ENCODE peak calls at places on chromosome 1, in ten cellular contexts. U, N, G, V, O, L, W, A, J and Y are unnamed samples.

GRCh38 chr1:173301507-173301906 is 94.4 kb upstream of the TNFSF4 start:
- DNase-seq in U (no peak), N (no peak), G (no peak), V (no peak), O (no peak), L (no peak), W (no peak), A (no peak), J (no peak), Y (no peak)

GRCh38 chr1:109559995-109560394 is 11.6 kb downstream of the GNAI3 start:
- DNase-seq in U (no peak), N (no peak), G (no peak), V (no peak), O (no peak), L (no peak), W (no peak), A (no peak), J (no peak), Y (no peak)

GRCh38 chr1:196302981-196303380 is 305.3 kb downstream of the KCNT2 start:
- DNase-seq in U (no peak), N (no peak), G (no peak), V (no peak), O (no peak), L (no peak), W (no peak), A (no peak), J (no peak), Y (no peak)

GRCh38 chr1:194071200-194071599 is 884.8 kb upstream of the B3GALT2 start:
- DNase-seq in U (no peak), N (no peak), G (no peak), V (no peak), O (no peak), L (no peak), W (no peak), A (no peak), J (no peak), Y (no peak)

GRCh38 chr1:1225913-1226312 is 5.9 kb downstream of the SDF4 start:
- DNase-seq in U (no peak), N (no peak), G (no peak), V (no peak), O (no peak), L (no peak), W (no peak), A (no peak), J (no peak), Y (no peak)

GRCh38 chr1:156073740-156074139 is 8.5 kb downstream of the MEX3A start:
- DNase-seq in U (no peak), N (no peak), G (no peak), V (no peak), O (no peak), L (no peak), W (no peak), A (no peak), J (no peak), Y (no peak)

GRCh38 chr1:185973645-185974044 is 239.5 kb downstream of the HMCN1 start:
- DNase-seq in U (no peak), N (no peak), G (no peak), V (no peak), O (peak), L (no peak), W (peak), A (peak), J (no peak), Y (no peak)

GRCh38 chr1:159941139-159941866 is 4.1 kb downstream of the IGSF9 start:
- DNase-seq in U (no peak), N (no peak), G (no peak), V (no peak), O (no peak), L (no peak), W (no peak), A (no peak), J (peak), Y (no peak)